ENCODE peak calls at places on chromosomes 6 and 20, in nine cellular contexts. One of them, this sample, is unnamed.

GRCh38 chr6:51273228-51273961 is 454.7 kb downstream of the TFAP2B start:
- DNase-seq in BE2C: peak; percentile 11
- DNase-seq in neural crest cell: no peak
- DNase-seq in fibroblast of the aortic adventitia: no peak
- DNase-seq in RWPE1: no peak
- DNase-seq in B cell: no peak
- DNase-seq in CD4-positive, alpha-beta T cell: no peak
- DNase-seq in gastrocnemius medialis: no peak
- DNase-seq in GM12865: no peak
- DNase-seq in this sample: no peak

GRCh38 chr6:35370124-35370741 is 27.9 kb downstream of the PPARD start:
- DNase-seq in BE2C: peak; percentile 40
- DNase-seq in neural crest cell: no peak
- DNase-seq in fibroblast of the aortic adventitia: peak; percentile 96
- DNase-seq in RWPE1: peak; percentile 91
- DNase-seq in B cell: peak; percentile 54
- DNase-seq in CD4-positive, alpha-beta T cell: peak; percentile 14
- DNase-seq in gastrocnemius medialis: peak; percentile 98
- DNase-seq in GM12865: peak; percentile 81
- DNase-seq in this sample: peak; percentile 69

GRCh38 chr6:537114-537513 is 119.8 kb downstream of the HUS1B start:
- DNase-seq in BE2C: no peak
- DNase-seq in neural crest cell: no peak
- DNase-seq in fibroblast of the aortic adventitia: no peak
- DNase-seq in RWPE1: no peak
- DNase-seq in B cell: no peak
- DNase-seq in CD4-positive, alpha-beta T cell: no peak
- DNase-seq in gastrocnemius medialis: no peak
- DNase-seq in GM12865: peak; percentile 4
- DNase-seq in this sample: no peak

GRCh38 chr20:8255945-8256632 is 124.0 kb downstream of the PLCB1 start:
- DNase-seq in BE2C: no peak
- DNase-seq in neural crest cell: no peak
- DNase-seq in fibroblast of the aortic adventitia: no peak
- DNase-seq in RWPE1: no peak
- DNase-seq in B cell: no peak
- DNase-seq in CD4-positive, alpha-beta T cell: no peak
- DNase-seq in gastrocnemius medialis: no peak
- DNase-seq in GM12865: no peak
- DNase-seq in this sample: no peak

GRCh38 chr6:33746036-33746600 is 587 bp downstream of the IP6K3 start:
- DNase-seq in BE2C: peak; percentile 63
- DNase-seq in neural crest cell: no peak
- DNase-seq in fibroblast of the aortic adventitia: no peak
- DNase-seq in RWPE1: peak; percentile 43
- DNase-seq in B cell: no peak
- DNase-seq in CD4-positive, alpha-beta T cell: no peak
- DNase-seq in gastrocnemius medialis: peak; percentile 97
- DNase-seq in GM12865: no peak
- DNase-seq in this sample: no peak

GRCh38 chr6:20652691-20653479 is 118.6 kb downstream of the CDKAL1 start:
- DNase-seq in BE2C: no peak
- DNase-seq in neural crest cell: no peak
- DNase-seq in fibroblast of the aortic adventitia: peak; percentile 38
- DNase-seq in RWPE1: peak; percentile 69
- DNase-seq in B cell: no peak
- DNase-seq in CD4-positive, alpha-beta T cell: no peak
- DNase-seq in gastrocnemius medialis: no peak
- DNase-seq in GM12865: no peak
- DNase-seq in this sample: no peak

GRCh38 chr6:125944434-125944816 is 12.1 kb upstream of the HINT3 start:
- DNase-seq in BE2C: no peak
- DNase-seq in neural crest cell: no peak
- DNase-seq in fibroblast of the aortic adventitia: peak; percentile 91
- DNase-seq in RWPE1: no peak
- DNase-seq in B cell: no peak
- DNase-seq in CD4-positive, alpha-beta T cell: no peak
- DNase-seq in gastrocnemius medialis: no peak
- DNase-seq in GM12865: no peak
- DNase-seq in this sample: no peak

GRCh38 chr6:158058156-158058723 is 76.6 kb downstream of the SYNJ2 start:
- DNase-seq in BE2C: no peak
- DNase-seq in neural crest cell: no peak
- DNase-seq in fibroblast of the aortic adventitia: peak; percentile 62
- DNase-seq in RWPE1: no peak
- DNase-seq in B cell: no peak
- DNase-seq in CD4-positive, alpha-beta T cell: no peak
- DNase-seq in gastrocnemius medialis: no peak
- DNase-seq in GM12865: no peak
- DNase-seq in this sample: no peak

GRCh38 chr20:18138639-18139583 is 1.2 kb downstream of the KAT14 start:
- DNase-seq in BE2C: no peak
- DNase-seq in neural crest cell: no peak
- DNase-seq in fibroblast of the aortic adventitia: no peak
- DNase-seq in RWPE1: no peak
- DNase-seq in B cell: no peak
- DNase-seq in CD4-positive, alpha-beta T cell: no peak
- DNase-seq in gastrocnemius medialis: no peak
- DNase-seq in GM12865: no peak
- DNase-seq in this sample: no peak

GRCh38 chr20:2421247-2421646 is 40.5 kb downstream of the TGM6 start:
- DNase-seq in BE2C: no peak
- DNase-seq in neural crest cell: no peak
- DNase-seq in fibroblast of the aortic adventitia: peak; percentile 6
- DNase-seq in RWPE1: peak; percentile 33
- DNase-seq in B cell: no peak
- DNase-seq in CD4-positive, alpha-beta T cell: no peak
- DNase-seq in gastrocnemius medialis: no peak
- DNase-seq in GM12865: no peak
- DNase-seq in this sample: no peak
- TF ChIP-seq CTCF in BE2C: peak; percentile 23
- TF ChIP-seq CTCF in neural crest cell: no peak
- TF ChIP-seq CTCF in fibroblast of the aortic adventitia: peak; percentile 36
- TF ChIP-seq CTCF in RWPE1: peak; percentile 59
- TF ChIP-seq CTCF in B cell: no peak
- TF ChIP-seq CTCF in CD4-positive, alpha-beta T cell: no peak
- TF ChIP-seq CTCF in gastrocnemius medialis: no peak
- TF ChIP-seq CTCF in GM12865: no peak
- TF ChIP-seq CTCF in this sample: no peak

DNA sequence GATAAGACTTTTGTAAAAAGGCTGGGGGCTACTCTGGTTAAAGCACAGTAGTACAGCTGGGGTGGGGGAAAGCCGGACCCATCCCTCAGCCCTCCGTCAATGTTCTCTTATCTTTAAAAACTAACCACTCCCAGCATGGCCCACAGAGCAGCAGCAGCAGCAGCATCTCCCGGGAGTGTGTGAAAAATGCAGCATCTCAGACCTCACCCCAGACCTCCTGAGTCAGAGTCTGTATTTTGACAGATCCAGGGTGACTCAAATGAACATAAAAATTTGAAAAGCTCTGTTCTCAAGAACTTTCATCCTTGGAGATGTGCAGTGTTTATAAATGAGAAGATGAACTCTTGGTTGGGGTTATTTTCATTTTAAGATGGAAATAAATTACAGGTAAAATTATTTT is 277.7 kb upstream of the ECI2 start:
- DNase-seq in BE2C: no peak
- DNase-seq in neural crest cell: no peak
- DNase-seq in fibroblast of the aortic adventitia: peak; percentile 89
- DNase-seq in RWPE1: no peak
- DNase-seq in B cell: no peak
- DNase-seq in CD4-positive, alpha-beta T cell: no peak
- DNase-seq in gastrocnemius medialis: no peak
- DNase-seq in GM12865: no peak
- DNase-seq in this sample: no peak
- TF ChIP-seq CTCF in BE2C: no peak
- TF ChIP-seq CTCF in neural crest cell: no peak
- TF ChIP-seq CTCF in fibroblast of the aortic adventitia: no peak
- TF ChIP-seq CTCF in RWPE1: no peak
- TF ChIP-seq CTCF in B cell: no peak
- TF ChIP-seq CTCF in CD4-positive, alpha-beta T cell: no peak
- TF ChIP-seq CTCF in gastrocnemius medialis: no peak
- TF ChIP-seq CTCF in GM12865: no peak
- TF ChIP-seq CTCF in this sample: no peak

GRCh38 chr6:4125933-4126864 is 9.2 kb downstream of the ECI2 start:
- DNase-seq in BE2C: no peak
- DNase-seq in neural crest cell: no peak
- DNase-seq in fibroblast of the aortic adventitia: peak; percentile 90
- DNase-seq in RWPE1: peak; percentile 89
- DNase-seq in B cell: no peak
- DNase-seq in CD4-positive, alpha-beta T cell: no peak
- DNase-seq in gastrocnemius medialis: peak; percentile 15
- DNase-seq in GM12865: peak; percentile 3
- DNase-seq in this sample: no peak
- TF ChIP-seq CTCF in BE2C: no peak
- TF ChIP-seq CTCF in neural crest cell: peak; percentile 39
- TF ChIP-seq CTCF in fibroblast of the aortic adventitia: peak; percentile 62
- TF ChIP-seq CTCF in RWPE1: no peak
- TF ChIP-seq CTCF in B cell: no peak
- TF ChIP-seq CTCF in CD4-positive, alpha-beta T cell: no peak
- TF ChIP-seq CTCF in gastrocnemius medialis: peak; percentile 8
- TF ChIP-seq CTCF in GM12865: no peak
- TF ChIP-seq CTCF in this sample: no peak

GRCh38 chr20:16479666-16480065 is 93.6 kb downstream of the KIF16B start:
- DNase-seq in BE2C: no peak
- DNase-seq in neural crest cell: no peak
- DNase-seq in fibroblast of the aortic adventitia: no peak
- DNase-seq in RWPE1: no peak
- DNase-seq in B cell: no peak
- DNase-seq in CD4-positive, alpha-beta T cell: no peak
- DNase-seq in gastrocnemius medialis: no peak
- DNase-seq in GM12865: no peak
- DNase-seq in this sample: no peak

GRCh38 chr20:16475225-16475624 is 98.0 kb downstream of the KIF16B start:
- DNase-seq in BE2C: no peak
- DNase-seq in neural crest cell: no peak
- DNase-seq in fibroblast of the aortic adventitia: peak; percentile 40
- DNase-seq in RWPE1: no peak
- DNase-seq in B cell: no peak
- DNase-seq in CD4-positive, alpha-beta T cell: no peak
- DNase-seq in gastrocnemius medialis: peak; percentile 38
- DNase-seq in GM12865: no peak
- DNase-seq in this sample: no peak

GRCh38 chr20:16477632-16478031 is 95.6 kb downstream of the KIF16B start:
- DNase-seq in BE2C: no peak
- DNase-seq in neural crest cell: no peak
- DNase-seq in fibroblast of the aortic adventitia: peak; percentile 2
- DNase-seq in RWPE1: no peak
- DNase-seq in B cell: no peak
- DNase-seq in CD4-positive, alpha-beta T cell: no peak
- DNase-seq in gastrocnemius medialis: no peak
- DNase-seq in GM12865: no peak
- DNase-seq in this sample: no peak

GRCh38 chr20:16474342-16474741 is 98.9 kb downstream of the KIF16B start:
- DNase-seq in BE2C: no peak
- DNase-seq in neural crest cell: no peak
- DNase-seq in fibroblast of the aortic adventitia: no peak
- DNase-seq in RWPE1: no peak
- DNase-seq in B cell: no peak
- DNase-seq in CD4-positive, alpha-beta T cell: no peak
- DNase-seq in gastrocnemius medialis: no peak
- DNase-seq in GM12865: no peak
- DNase-seq in this sample: no peak

GRCh38 chr20:16476032-16476431 is 97.2 kb downstream of the KIF16B start:
- DNase-seq in BE2C: peak; percentile 20
- DNase-seq in neural crest cell: no peak
- DNase-seq in fibroblast of the aortic adventitia: peak; percentile 73
- DNase-seq in RWPE1: peak; percentile 38
- DNase-seq in B cell: peak; percentile 54
- DNase-seq in CD4-positive, alpha-beta T cell: no peak
- DNase-seq in gastrocnemius medialis: no peak
- DNase-seq in GM12865: peak; percentile 55
- DNase-seq in this sample: peak; percentile 38
- TF ChIP-seq CTCF in BE2C: peak; percentile 64
- TF ChIP-seq CTCF in neural crest cell: peak; percentile 84
- TF ChIP-seq CTCF in fibroblast of the aortic adventitia: peak; percentile 70
- TF ChIP-seq CTCF in RWPE1: peak; percentile 91
- TF ChIP-seq CTCF in B cell: peak; percentile 89
- TF ChIP-seq CTCF in CD4-positive, alpha-beta T cell: peak; percentile 74
- TF ChIP-seq CTCF in gastrocnemius medialis: peak; percentile 60
- TF ChIP-seq CTCF in GM12865: peak; percentile 37
- TF ChIP-seq CTCF in this sample: peak; percentile 26

GRCh38 chr6:166330612-166331011 is 11.7 kb downstream of the SFT2D1 start:
- DNase-seq in BE2C: peak; percentile 89
- DNase-seq in neural crest cell: peak; percentile 36
- DNase-seq in fibroblast of the aortic adventitia: peak; percentile 28
- DNase-seq in RWPE1: no peak
- DNase-seq in B cell: no peak
- DNase-seq in CD4-positive, alpha-beta T cell: no peak
- DNase-seq in gastrocnemius medialis: no peak
- DNase-seq in GM12865: no peak
- DNase-seq in this sample: no peak
- TF ChIP-seq CTCF in BE2C: peak; percentile 49
- TF ChIP-seq CTCF in neural crest cell: no peak
- TF ChIP-seq CTCF in fibroblast of the aortic adventitia: peak; percentile 24
- TF ChIP-seq CTCF in RWPE1: no peak
- TF ChIP-seq CTCF in B cell: no peak
- TF ChIP-seq CTCF in CD4-positive, alpha-beta T cell: no peak
- TF ChIP-seq CTCF in gastrocnemius medialis: no peak
- TF ChIP-seq CTCF in GM12865: no peak
- TF ChIP-seq CTCF in this sample: no peak

GRCh38 chr6:110178626-110179405 is 654 bp downstream of the WASF1 start:
- DNase-seq in BE2C: peak; percentile 57
- DNase-seq in neural crest cell: peak; percentile 32
- DNase-seq in fibroblast of the aortic adventitia: peak; percentile 61
- DNase-seq in RWPE1: peak; percentile 41
- DNase-seq in B cell: peak; percentile 79
- DNase-seq in CD4-positive, alpha-beta T cell: peak; percentile 46
- DNase-seq in gastrocnemius medialis: peak; percentile 11
- DNase-seq in GM12865: peak; percentile 53
- DNase-seq in this sample: peak; percentile 45
- TF ChIP-seq CTCF in BE2C: peak; percentile 83
- TF ChIP-seq CTCF in neural crest cell: peak; percentile 60
- TF ChIP-seq CTCF in fibroblast of the aortic adventitia: peak; percentile 88
- TF ChIP-seq CTCF in RWPE1: peak; percentile 75
- TF ChIP-seq CTCF in B cell: peak; percentile 62
- TF ChIP-seq CTCF in CD4-positive, alpha-beta T cell: peak; percentile 54
- TF ChIP-seq CTCF in gastrocnemius medialis: no peak
- TF ChIP-seq CTCF in GM12865: peak; percentile 50
- TF ChIP-seq CTCF in this sample: peak; percentile 19